ENCODE peak calls at places on chromosome 5, in six cellular contexts. One of them, this sample, is unnamed. For H3K79me1, the result is how much of the 10 kb centered on the place peaks cover.

GRCh38 chr5:127447822-127448221 is 69.6 kb upstream of the PRRC1 start:
- DNase-seq in H9: no peak
- DNase-seq in neuronal stem cell: no peak
- DNase-seq in H1: no peak
- DNase-seq in mesenchymal stem cell: peak
- DNase-seq in IMR-90: peak
- DNase-seq in this sample: no peak

GRCh38 chr5:2640717-2641116 is 110.8 kb downstream of the IRX2 start:
- DNase-seq in mesenchymal stem cell: no peak
- DNase-seq in H1: no peak
- DNase-seq in neuronal stem cell: no peak
- DNase-seq in IMR-90: no peak
- DNase-seq in H9: no peak
- DNase-seq in this sample: no peak

GRCh38 chr5:65197899-65198776 is 283.6 kb downstream of the ADAMTS6 start:
- DNase-seq in neuronal stem cell: no peak
- DNase-seq in mesenchymal stem cell: no peak
- DNase-seq in H9: no peak
- DNase-seq in IMR-90: no peak
- DNase-seq in H1: no peak
- DNase-seq in this sample: peak

GRCh38 chr5:157761690-157762611 is 18.4 kb downstream of the LSM11 start:
- DNase-seq in mesenchymal stem cell: peak
- DNase-seq in H9: peak
- DNase-seq in IMR-90: peak
- DNase-seq in neuronal stem cell: peak
- DNase-seq in H1: no peak
- DNase-seq in this sample: peak

GRCh38 chr5:66642538-66642937 is 46.3 kb downstream of the MAST4 start:
- DNase-seq in IMR-90: no peak
- DNase-seq in mesenchymal stem cell: no peak
- DNase-seq in neuronal stem cell: no peak
- DNase-seq in H9: no peak
- DNase-seq in H1: no peak
- DNase-seq in this sample: no peak

GRCh38 chr5:80782626-80783025 is 127.8 kb upstream of the DHFR start:
- DNase-seq in neuronal stem cell: no peak
- DNase-seq in H9: no peak
- DNase-seq in mesenchymal stem cell: no peak
- DNase-seq in H1: no peak
- DNase-seq in IMR-90: no peak
- DNase-seq in this sample: no peak

GRCh38 chr5:538801-539468 is 14.7 kb upstream of the SLC9A3 start:
- DNase-seq in H9: no peak
- DNase-seq in mesenchymal stem cell: no peak
- DNase-seq in H1: no peak
- DNase-seq in IMR-90: no peak
- DNase-seq in neuronal stem cell: no peak
- DNase-seq in this sample: no peak

GRCh38 chr5:17056056-17056690 is 120.1 kb upstream of the MYO10 start:
- DNase-seq in neuronal stem cell: no peak
- DNase-seq in H1: no peak
- DNase-seq in mesenchymal stem cell: peak
- DNase-seq in H9: peak
- DNase-seq in IMR-90: no peak
- DNase-seq in this sample: peak

GRCh38 chr5:72067682-72068470 is 39.4 kb upstream of the MAP1B start:
- DNase-seq in H1: no peak
- DNase-seq in H9: no peak
- DNase-seq in neuronal stem cell: no peak
- DNase-seq in mesenchymal stem cell: peak
- DNase-seq in IMR-90: peak
- DNase-seq in this sample: peak

GRCh38 chr5:1737790-1738405 is 61.7 kb downstream of the MRPL36 start:
- DNase-seq in mesenchymal stem cell: peak
- DNase-seq in neuronal stem cell: no peak
- DNase-seq in H9: peak
- DNase-seq in IMR-90: peak
- DNase-seq in H1: peak
- DNase-seq in this sample: peak

GRCh38 chr5:98214240-98215051 is 559.0 kb upstream of the RGMB start:
- DNase-seq in IMR-90: peak
- DNase-seq in neuronal stem cell: no peak
- DNase-seq in mesenchymal stem cell: no peak
- DNase-seq in H1: no peak
- DNase-seq in H9: no peak
- DNase-seq in this sample: no peak

GRCh38 chr5:135239461-135240282 is 159.4 kb downstream of the MACROH2A1 start:
- DNase-seq in mesenchymal stem cell: peak
- DNase-seq in H1: peak
- DNase-seq in IMR-90: peak
- DNase-seq in neuronal stem cell: no peak
- DNase-seq in H9: peak
- DNase-seq in this sample: no peak

GRCh38 chr5:125450803-125451202 is 704.4 kb upstream of the ZNF608 start:
- DNase-seq in IMR-90: peak
- DNase-seq in mesenchymal stem cell: no peak
- DNase-seq in H1: no peak
- DNase-seq in neuronal stem cell: no peak
- DNase-seq in H9: no peak
- DNase-seq in this sample: no peak

GRCh38 chr5:40559306-40559705 is 120.4 kb upstream of the PTGER4 start:
- DNase-seq in H1: no peak
- DNase-seq in H9: no peak
- DNase-seq in neuronal stem cell: no peak
- DNase-seq in mesenchymal stem cell: no peak
- DNase-seq in IMR-90: no peak
- DNase-seq in this sample: no peak

GRCh38 chr5:83777856-83778255 is 57.2 kb upstream of the HAPLN1 start:
- DNase-seq in H9: no peak
- DNase-seq in neuronal stem cell: no peak
- DNase-seq in IMR-90: no peak
- DNase-seq in mesenchymal stem cell: no peak
- DNase-seq in H1: no peak
- DNase-seq in this sample: no peak

GRCh38 chr5:71482132-71482531 is 26.7 kb downstream of the BDP1 start:
- DNase-seq in neuronal stem cell: no peak
- DNase-seq in H9: no peak
- DNase-seq in H1: no peak
- DNase-seq in mesenchymal stem cell: peak
- DNase-seq in IMR-90: peak
- DNase-seq in this sample: no peak

GRCh38 chr5:118692811-118693342 is 295.5 kb downstream of the DTWD2 start:
- DNase-seq in H9: peak
- DNase-seq in IMR-90: no peak
- DNase-seq in neuronal stem cell: no peak
- DNase-seq in H1: no peak
- DNase-seq in mesenchymal stem cell: no peak
- DNase-seq in this sample: peak

GRCh38 chr5:131747180-131748105 is 49.4 kb downstream of the FNIP1 start:
- DNase-seq in neuronal stem cell: no peak
- DNase-seq in H9: no peak
- DNase-seq in mesenchymal stem cell: peak
- DNase-seq in IMR-90: peak
- DNase-seq in H1: no peak
- DNase-seq in this sample: no peak

GRCh38 chr5:54514269-54514668 is 3.3 kb upstream of the SNX18 start:
- DNase-seq in H9: no peak
- DNase-seq in H1: no peak
- DNase-seq in neuronal stem cell: no peak
- DNase-seq in IMR-90: no peak
- DNase-seq in mesenchymal stem cell: no peak
- DNase-seq in this sample: peak

GRCh38 chr5:154474267-154474956 is 3.6 kb downstream of the HAND1 start:
- DNase-seq in H9: no peak
- DNase-seq in IMR-90: no peak
- DNase-seq in H1: no peak
- DNase-seq in mesenchymal stem cell: no peak
- DNase-seq in neuronal stem cell: peak
- DNase-seq in this sample: peak

GRCh38 chr5:154473581-154474266 is 4.3 kb downstream of the HAND1 start:
- DNase-seq in H9: peak
- DNase-seq in IMR-90: no peak
- DNase-seq in H1: peak
- DNase-seq in neuronal stem cell: no peak
- DNase-seq in mesenchymal stem cell: no peak
- DNase-seq in this sample: peak

GRCh38 chr5:154476343-154477213 is 1.4 kb downstream of the HAND1 start:
- DNase-seq in mesenchymal stem cell: no peak
- DNase-seq in H9: peak
- DNase-seq in H1: peak
- DNase-seq in IMR-90: no peak
- DNase-seq in neuronal stem cell: no peak
- DNase-seq in this sample: peak

GRCh38 chr5:154475613-154476342 is 2.2 kb downstream of the HAND1 start:
- DNase-seq in mesenchymal stem cell: peak
- DNase-seq in IMR-90: no peak
- DNase-seq in H1: peak
- DNase-seq in neuronal stem cell: peak
- DNase-seq in H9: peak
- DNase-seq in this sample: peak

GRCh38 chr5:154474957-154475334 is 3.1 kb downstream of the HAND1 start:
- DNase-seq in H1: no peak
- DNase-seq in mesenchymal stem cell: no peak
- DNase-seq in neuronal stem cell: no peak
- DNase-seq in IMR-90: no peak
- DNase-seq in H9: no peak
- DNase-seq in this sample: peak
- H3K79me1 ChIP-seq in H1: under half
- H3K79me1 ChIP-seq in mesenchymal stem cell: under half
- H3K79me1 ChIP-seq in neuronal stem cell: under half
- H3K79me1 ChIP-seq in IMR-90: under half
- H3K79me1 ChIP-seq in H9: under half
- H3K79me1 ChIP-seq in this sample: under half

GRCh38 chr5:179730852-179731251 is 1.8 kb upstream of the MAML1 start:
- DNase-seq in H1: no peak
- DNase-seq in H9: no peak
- DNase-seq in IMR-90: no peak
- DNase-seq in mesenchymal stem cell: peak
- DNase-seq in neuronal stem cell: no peak
- DNase-seq in this sample: no peak

GRCh38 chr5:179731791-179732411 is 721 bp upstream of the MAML1 start:
- DNase-seq in neuronal stem cell: no peak
- DNase-seq in H1: peak
- DNase-seq in mesenchymal stem cell: peak
- DNase-seq in IMR-90: peak
- DNase-seq in H9: peak
- DNase-seq in this sample: no peak

GRCh38 chr5:179732918-179733763 is 519 bp downstream of the MAML1 start:
- DNase-seq in mesenchymal stem cell: peak
- DNase-seq in H1: peak
- DNase-seq in IMR-90: peak
- DNase-seq in neuronal stem cell: peak
- DNase-seq in H9: peak
- DNase-seq in this sample: peak

GRCh38 chr5:179733764-179734126 is 1.1 kb downstream of the MAML1 start:
- DNase-seq in neuronal stem cell: peak
- DNase-seq in H9: no peak
- DNase-seq in IMR-90: no peak
- DNase-seq in H1: no peak
- DNase-seq in mesenchymal stem cell: no peak
- DNase-seq in this sample: no peak

DNA sequence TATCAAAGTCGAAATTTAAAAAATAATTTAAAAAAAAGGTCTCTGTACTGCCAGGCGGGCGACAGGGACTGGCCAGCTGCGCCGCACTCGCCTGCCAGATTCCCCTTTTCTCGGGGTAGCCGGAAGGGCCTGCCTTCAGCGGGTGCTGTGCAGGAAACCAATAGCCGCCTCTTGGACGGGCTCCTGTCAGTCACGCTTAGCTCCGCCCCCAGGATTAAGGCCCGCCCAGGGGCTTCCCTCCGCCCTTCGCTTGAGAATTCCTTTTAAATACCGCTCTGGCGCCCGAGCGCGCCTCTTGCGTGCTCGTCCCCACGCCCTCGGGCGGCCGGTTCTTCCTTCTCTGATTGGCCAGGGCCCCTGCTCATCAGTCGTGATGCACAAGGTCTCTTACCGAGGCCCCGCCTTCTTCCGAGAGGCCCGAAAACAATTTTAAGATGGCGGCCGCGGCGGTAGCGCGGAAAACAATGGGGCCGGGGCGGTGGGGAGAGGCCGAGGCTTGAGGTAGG is at the start of gene MAML1:
- DNase-seq in IMR-90: peak
- DNase-seq in H9: peak
- DNase-seq in neuronal stem cell: peak
- DNase-seq in mesenchymal stem cell: peak
- DNase-seq in H1: peak
- DNase-seq in this sample: peak
- H2AK5ac ChIP-seq in IMR-90: peak
- H2AK5ac ChIP-seq in H9: no peak
- H2AK5ac ChIP-seq in neuronal stem cell: peak
- H2AK5ac ChIP-seq in mesenchymal stem cell: no peak
- H2AK5ac ChIP-seq in H1: no peak
- H2AK5ac ChIP-seq in this sample: no peak

GRCh38 chr5:132788508-132788907 is 11.5 kb upstream of the SEPTIN8 start:
- DNase-seq in IMR-90: no peak
- DNase-seq in H9: no peak
- DNase-seq in neuronal stem cell: no peak
- DNase-seq in mesenchymal stem cell: no peak
- DNase-seq in H1: peak
- DNase-seq in this sample: no peak

GRCh38 chr5:132788990-132789886 is 12.2 kb upstream of the SEPTIN8 start:
- DNase-seq in H9: no peak
- DNase-seq in H1: peak
- DNase-seq in mesenchymal stem cell: no peak
- DNase-seq in neuronal stem cell: no peak
- DNase-seq in IMR-90: no peak
- DNase-seq in this sample: no peak

GRCh38 chr5:132785355-132785754 is 8.3 kb upstream of the SEPTIN8 start:
- DNase-seq in mesenchymal stem cell: no peak
- DNase-seq in H1: no peak
- DNase-seq in IMR-90: peak
- DNase-seq in neuronal stem cell: no peak
- DNase-seq in H9: no peak
- DNase-seq in this sample: no peak

GRCh38 chr5:132785864-132786263 is 8.8 kb upstream of the SEPTIN8 start:
- DNase-seq in mesenchymal stem cell: no peak
- DNase-seq in neuronal stem cell: no peak
- DNase-seq in H1: no peak
- DNase-seq in IMR-90: no peak
- DNase-seq in H9: no peak
- DNase-seq in this sample: no peak

GRCh38 chr5:132787076-132787475 is 10.0 kb upstream of the SEPTIN8 start:
- DNase-seq in IMR-90: peak
- DNase-seq in neuronal stem cell: no peak
- DNase-seq in mesenchymal stem cell: no peak
- DNase-seq in H1: no peak
- DNase-seq in H9: no peak
- DNase-seq in this sample: no peak
- H3K79me1 ChIP-seq in IMR-90: under half
- H3K79me1 ChIP-seq in neuronal stem cell: under half
- H3K79me1 ChIP-seq in mesenchymal stem cell: under half
- H3K79me1 ChIP-seq in H1: under half
- H3K79me1 ChIP-seq in H9: under half
- H3K79me1 ChIP-seq in this sample: under half

GRCh38 chr5:103445426-103446035 is 117.1 kb downstream of the NUDT12 start:
- DNase-seq in IMR-90: peak
- DNase-seq in H1: no peak
- DNase-seq in neuronal stem cell: no peak
- DNase-seq in mesenchymal stem cell: no peak
- DNase-seq in H9: no peak
- DNase-seq in this sample: no peak
- H2AK5ac ChIP-seq in IMR-90: peak
- H2AK5ac ChIP-seq in H1: no peak
- H2AK5ac ChIP-seq in neuronal stem cell: no peak
- H2AK5ac ChIP-seq in mesenchymal stem cell: no peak
- H2AK5ac ChIP-seq in H9: no peak
- H2AK5ac ChIP-seq in this sample: no peak

This sample was measured in mesendoderm.